ENCODE peak calls at places on chromosomes 7 and 10, in four cellular contexts. One of them, this sample, is unnamed.

GRCh38 chr10:106189254-106189653 is 975.3 kb downstream of the SORCS1 start:
- DNase-seq in SIG-M5: no peak
- DNase-seq in M059J: peak
- DNase-seq in activated T-cell treated with anti-CD3 and anti-CD28 coated beads for 1 hour: no peak
- DNase-seq in this sample: no peak

GRCh38 chr10:653991-654646 is 35.3 kb downstream of the DIP2C start:
- DNase-seq in activated T-cell treated with anti-CD3 and anti-CD28 coated beads for 1 hour: no peak
- DNase-seq in SIG-M5: no peak
- DNase-seq in M059J: no peak
- DNase-seq in this sample: no peak

GRCh38 chr7:99786726-99787300 is 2.8 kb upstream of the CYP3A4 start:
- DNase-seq in activated T-cell treated with anti-CD3 and anti-CD28 coated beads for 1 hour: no peak
- DNase-seq in SIG-M5: no peak
- DNase-seq in M059J: no peak
- DNase-seq in this sample: no peak

GRCh38 chr10:73043319-73043718 is 53.3 kb downstream of the P4HA1 start:
- DNase-seq in M059J: no peak
- DNase-seq in SIG-M5: no peak
- DNase-seq in activated T-cell treated with anti-CD3 and anti-CD28 coated beads for 1 hour: no peak
- DNase-seq in this sample: no peak

GRCh38 chr7:117219485-117219884 is 103.4 kb downstream of the WNT2 start:
- DNase-seq in M059J: no peak
- DNase-seq in SIG-M5: no peak
- DNase-seq in activated T-cell treated with anti-CD3 and anti-CD28 coated beads for 1 hour: no peak
- DNase-seq in this sample: no peak

GRCh38 chr7:5637415-5637814 is 144.0 kb downstream of the RNF216 start:
- DNase-seq in activated T-cell treated with anti-CD3 and anti-CD28 coated beads for 1 hour: no peak
- DNase-seq in SIG-M5: no peak
- DNase-seq in M059J: no peak
- DNase-seq in this sample: no peak

GRCh38 chr7:148481965-148482626 is 108.5 kb upstream of the C7orf33 start:
- DNase-seq in SIG-M5: no peak
- DNase-seq in activated T-cell treated with anti-CD3 and anti-CD28 coated beads for 1 hour: no peak
- DNase-seq in M059J: no peak
- DNase-seq in this sample: no peak

GRCh38 chr7:50284296-50284695 is 20.2 kb upstream of the IKZF1 start:
- DNase-seq in activated T-cell treated with anti-CD3 and anti-CD28 coated beads for 1 hour: no peak
- DNase-seq in M059J: no peak
- DNase-seq in SIG-M5: no peak
- DNase-seq in this sample: no peak

GRCh38 chr10:72260215-72260587 is 13.5 kb upstream of the DDIT4 start:
- DNase-seq in SIG-M5: no peak
- DNase-seq in activated T-cell treated with anti-CD3 and anti-CD28 coated beads for 1 hour: no peak
- DNase-seq in M059J: no peak
- DNase-seq in this sample: no peak

GRCh38 chr7:139651308-139651707 is 126.5 kb downstream of the HIPK2 start:
- DNase-seq in activated T-cell treated with anti-CD3 and anti-CD28 coated beads for 1 hour: no peak
- DNase-seq in SIG-M5: no peak
- DNase-seq in M059J: peak
- DNase-seq in this sample: no peak

GRCh38 chr10:131831561-131831960 is 69.2 kb upstream of the PPP2R2D start:
- DNase-seq in SIG-M5: no peak
- DNase-seq in activated T-cell treated with anti-CD3 and anti-CD28 coated beads for 1 hour: no peak
- DNase-seq in M059J: no peak
- DNase-seq in this sample: no peak

GRCh38 chr10:18666810-18667209 is 7.6 kb downstream of the ARL5B start:
- DNase-seq in SIG-M5: no peak
- DNase-seq in activated T-cell treated with anti-CD3 and anti-CD28 coated beads for 1 hour: no peak
- DNase-seq in M059J: peak
- DNase-seq in this sample: no peak

GRCh38 chr10:112216151-112216550 is 32.6 kb upstream of the GPAM start:
- DNase-seq in SIG-M5: no peak
- DNase-seq in M059J: no peak
- DNase-seq in activated T-cell treated with anti-CD3 and anti-CD28 coated beads for 1 hour: no peak
- DNase-seq in this sample: no peak

GRCh38 chr7:44796034-44796503 is 412 bp upstream of the PPIA start:
- DNase-seq in SIG-M5: no peak
- DNase-seq in M059J: peak
- DNase-seq in activated T-cell treated with anti-CD3 and anti-CD28 coated beads for 1 hour: no peak
- DNase-seq in this sample: no peak

GRCh38 chr10:78803710-78804109 is 265.1 kb upstream of the ZMIZ1 start:
- DNase-seq in SIG-M5: no peak
- DNase-seq in M059J: no peak
- DNase-seq in activated T-cell treated with anti-CD3 and anti-CD28 coated beads for 1 hour: no peak
- DNase-seq in this sample: no peak

GRCh38 chr7:31076641-31077310 is 24.7 kb downstream of the ADCYAP1R1 start:
- DNase-seq in M059J: no peak
- DNase-seq in activated T-cell treated with anti-CD3 and anti-CD28 coated beads for 1 hour: no peak
- DNase-seq in SIG-M5: no peak
- DNase-seq in this sample: no peak

GRCh38 chr7:103524042-103524907 is 78.3 kb upstream of the SLC26A5 start:
- DNase-seq in SIG-M5: no peak
- DNase-seq in M059J: peak
- DNase-seq in activated T-cell treated with anti-CD3 and anti-CD28 coated beads for 1 hour: no peak
- DNase-seq in this sample: no peak

GRCh38 chr10:104331208-104331838 is 6.9 kb downstream of the ITPRIP start:
- DNase-seq in activated T-cell treated with anti-CD3 and anti-CD28 coated beads for 1 hour: no peak
- DNase-seq in SIG-M5: no peak
- DNase-seq in M059J: peak
- DNase-seq in this sample: no peak

GRCh38 chr10:34147641-34148040 is 667.5 kb downstream of the PARD3 start:
- DNase-seq in activated T-cell treated with anti-CD3 and anti-CD28 coated beads for 1 hour: no peak
- DNase-seq in SIG-M5: no peak
- DNase-seq in M059J: no peak
- DNase-seq in this sample: no peak

GRCh38 chr7:37284805-37285211 is 163.9 kb downstream of the ELMO1 start:
- DNase-seq in SIG-M5: no peak
- DNase-seq in activated T-cell treated with anti-CD3 and anti-CD28 coated beads for 1 hour: peak
- DNase-seq in M059J: peak
- DNase-seq in this sample: no peak

GRCh38 chr7:86995052-86995725 is 64.3 kb downstream of the ELAPOR2 start:
- DNase-seq in SIG-M5: no peak
- DNase-seq in M059J: no peak
- DNase-seq in activated T-cell treated with anti-CD3 and anti-CD28 coated beads for 1 hour: no peak
- DNase-seq in this sample: no peak

GRCh38 chr7:109984726-109985125 is 1106.2 kb upstream of the LRRN3 start:
- DNase-seq in SIG-M5: no peak
- DNase-seq in M059J: no peak
- DNase-seq in activated T-cell treated with anti-CD3 and anti-CD28 coated beads for 1 hour: no peak
- DNase-seq in this sample: no peak

GRCh38 chr7:151850484-151851159 is 26.3 kb downstream of the PRKAG2 start:
- DNase-seq in M059J: no peak
- DNase-seq in SIG-M5: no peak
- DNase-seq in activated T-cell treated with anti-CD3 and anti-CD28 coated beads for 1 hour: no peak
- DNase-seq in this sample: no peak

GRCh38 chr10:96643920-96644319 is 57.1 kb upstream of the TM9SF3 start:
- DNase-seq in M059J: no peak
- DNase-seq in SIG-M5: no peak
- DNase-seq in activated T-cell treated with anti-CD3 and anti-CD28 coated beads for 1 hour: no peak
- DNase-seq in this sample: no peak

GRCh38 chr10:58140054-58140453 is 127.6 kb downstream of the IPMK start:
- DNase-seq in activated T-cell treated with anti-CD3 and anti-CD28 coated beads for 1 hour: no peak
- DNase-seq in SIG-M5: no peak
- DNase-seq in M059J: no peak
- DNase-seq in this sample: no peak

This sample was measured in CD8-positive, alpha-beta T cell.